ENCODE peak calls at places on chromosomes 4 and X, in four cellular contexts. M is tibial nerve, U is gastrocnemius medialis, N is left ventricle myocardium inferior. G is an unnamed sample.
A peak's percentile ranks its signal among the peaks of the same experiment; 100 is the strongest.

GRCh38 chr4:42638993-42639392 is 17.9 kb downstream of the ATP8A1 start:
- DNase-seq in M (no peak), U (no peak), N (no peak), G (no peak)

GRCh38 chr4:153257151-153257620 is 52.9 kb downstream of the TRIM2 start:
- DNase-seq in M (no peak), U (no peak), N (no peak), G (no peak)

GRCh38 chrX:26915064-26915463 is 548.1 kb downstream of the PPP4R3C start:
- DNase-seq in M (no peak), U (no peak), N (no peak), G (no peak)

GRCh38 chr4:128232719-128233118 is 54.9 kb downstream of the PGRMC2 start:
- DNase-seq in M (no peak), U (no peak), N (no peak), G (no peak)

GRCh38 chrX:76957485-76957884 is 489.7 kb upstream of the FGF16 start:
- DNase-seq in M (no peak), U (no peak), N (no peak), G (no peak)

GRCh38 chrX:38313190-38313589 is 14.1 kb downstream of the RPGR start:
- DNase-seq in M (no peak), U (no peak), N (no peak), G (no peak)

GRCh38 chrX:153687121-153688039 is at the start of gene SLC6A8:
- DNase-seq in M (peak; percentile 55), U (peak; percentile 74), N (peak; percentile 78), G (no peak)

GRCh38 chr4:141158219-141158618 is 24.9 kb upstream of the RNF150 start:
- DNase-seq in M (no peak), U (no peak), N (no peak), G (no peak)

GRCh38 chrX:50495616-50496015 is 25.0 kb upstream of the DGKK start:
- DNase-seq in M (no peak), U (no peak), N (peak; percentile 32), G (no peak)

GRCh38 chrX:14697453-14697852 is 168.1 kb downstream of the GLRA2 start:
- DNase-seq in M (no peak), U (no peak), N (no peak), G (no peak)

GRCh38 chr4:184815046-184815877 is 10.5 kb downstream of the ACSL1 start:
- DNase-seq in M (peak; percentile 48), U (peak; percentile 96), N (peak; percentile 80), G (no peak)

GRCh38 chr4:142282870-142283431 is 563.1 kb downstream of the INPP4B start:
- DNase-seq in M (no peak), U (no peak), N (no peak), G (no peak)

GRCh38 chrX:92247076-92247475 is 467.9 kb downstream of the PCDH11X start:
- DNase-seq in M (no peak), U (no peak), N (no peak), G (no peak)

GRCh38 chr4:123699823-123700822 is 303.5 kb downstream of the SPRY1 start:
- DNase-seq in M (no peak), U (no peak), N (no peak), G (no peak)

GRCh38 chrX:7514871-7515599 is 327.9 kb upstream of the VCX start:
- DNase-seq in M (no peak), U (peak; percentile 30), N (no peak), G (no peak)

GRCh38 chrX:65575024-65575423 is 40.4 kb upstream of the LAS1L start:
- DNase-seq in M (no peak), U (no peak), N (no peak), G (no peak)

GRCh38 chr4:187236491-187236890 is 512.8 kb upstream of the FAT1 start:
- DNase-seq in M (no peak), U (no peak), N (no peak), G (no peak)

GRCh38 chr4:186699298-186699697 is 24.4 kb downstream of the FAT1 start:
- DNase-seq in M (no peak), U (no peak), N (no peak), G (no peak)

GRCh38 chr4:70437212-70437611 is 34.8 kb upstream of the MUC7 start:
- DNase-seq in M (no peak), U (no peak), N (no peak), G (no peak)

GRCh38 chr4:144634978-144635747 is 10.8 kb upstream of the HHIP start:
- DNase-seq in M (no peak), U (no peak), N (no peak), G (no peak)

GRCh38 chr4:5724377-5724776 is 13.4 kb downstream of the EVC start:
- DNase-seq in M (no peak), U (no peak), N (no peak), G (no peak)

GRCh38 chr4:143514432-143514831 is 930 bp downstream of the SMARCA5 start:
- DNase-seq in M (peak; percentile 23), U (peak; percentile 35), N (peak; percentile 40), G (no peak)

DNA sequence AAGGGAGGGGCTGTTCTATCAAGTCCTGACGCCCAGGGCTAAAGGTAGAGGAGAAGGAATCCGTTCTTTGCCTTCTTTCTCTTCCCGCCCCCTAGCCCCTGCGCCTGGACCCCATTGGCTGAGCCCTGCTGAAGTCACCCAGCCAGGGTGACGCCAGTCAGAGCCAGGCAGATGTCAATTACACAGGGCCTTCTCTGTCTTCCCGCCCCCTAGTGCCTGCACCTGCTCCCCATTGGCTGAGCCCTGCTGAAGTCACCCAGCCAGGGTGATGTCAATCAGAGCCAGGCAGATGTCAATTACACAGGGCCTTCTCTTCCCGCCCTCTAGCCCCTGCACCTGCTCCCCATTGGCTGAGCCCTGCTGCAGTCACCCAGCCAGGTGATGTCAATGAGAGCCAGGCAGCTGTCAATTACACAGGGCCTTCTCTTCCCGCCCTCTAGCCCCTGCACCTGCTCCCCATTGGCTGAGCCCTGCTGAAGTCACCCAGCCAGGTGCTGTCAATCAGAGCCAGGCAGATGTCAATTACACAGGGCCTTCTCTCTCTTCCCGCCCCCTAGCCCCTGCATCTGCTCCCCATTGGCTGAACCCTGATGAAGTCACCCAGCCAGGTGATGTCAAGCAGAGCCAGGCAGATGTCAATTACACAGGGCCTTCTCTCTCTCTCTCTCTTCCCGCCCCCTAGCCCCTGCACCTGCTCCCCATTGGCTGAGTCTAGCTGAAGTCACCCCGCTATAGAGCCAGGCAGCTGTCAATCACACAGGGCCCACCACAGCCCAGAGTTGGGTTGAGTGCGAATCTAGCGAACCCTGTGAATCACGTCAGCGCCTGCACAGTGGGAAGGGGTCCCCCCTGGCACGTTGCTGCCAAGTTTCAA is 46.4 kb downstream of the ASMT start:
- DNase-seq in M (no peak), U (no peak), N (peak; percentile 35), G (no peak)
- H3K27ac ChIP-seq in M (no peak overlapping the region), U (no peak overlapping the region), N (no peak overlapping the region), G (peak overlapping the region; percentile 72)

DNA sequence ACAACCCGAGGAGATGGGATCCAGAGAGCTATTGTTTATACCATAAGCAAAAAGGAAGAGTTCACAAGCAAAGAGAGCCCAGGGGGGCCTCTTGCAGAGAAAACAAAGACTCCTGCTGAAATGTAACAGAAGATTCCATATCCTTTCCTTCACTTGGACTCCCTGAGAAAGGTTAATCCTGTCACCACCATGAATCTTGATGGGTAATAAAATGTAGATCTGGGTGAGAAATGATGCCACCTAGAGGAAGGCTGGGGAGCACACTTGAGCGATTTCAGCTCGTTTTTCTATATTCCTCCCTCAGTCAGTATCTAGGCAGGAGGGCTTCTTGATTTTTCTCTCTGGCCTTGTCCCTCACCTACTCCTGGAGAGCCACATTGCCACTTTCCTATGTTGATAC is 10.2 kb upstream of the KCNE5 start:
- DNase-seq in M (no peak), U (no peak), N (no peak), G (no peak)
- TF ChIP-seq CTCF in M (no peak), U (no peak), N (peak; percentile 53), G (peak; percentile 30)

GRCh38 chrX:74179071-74179470 is 124.9 kb upstream of the ZCCHC13 start:
- DNase-seq in M (no peak), U (no peak), N (no peak), G (no peak)
- H3K27ac ChIP-seq in M (no peak overlapping the region), U (no peak overlapping the region), N (no peak overlapping the region), G (no peak overlapping the region)

GRCh38 chrX:132505116-132505515 is 16.3 kb upstream of the MBNL3 start:
- DNase-seq in M (no peak), U (peak; percentile 15), N (no peak), G (no peak)
- TF ChIP-seq CTCF in M (no peak), U (no peak), N (no peak), G (no peak)

DNA sequence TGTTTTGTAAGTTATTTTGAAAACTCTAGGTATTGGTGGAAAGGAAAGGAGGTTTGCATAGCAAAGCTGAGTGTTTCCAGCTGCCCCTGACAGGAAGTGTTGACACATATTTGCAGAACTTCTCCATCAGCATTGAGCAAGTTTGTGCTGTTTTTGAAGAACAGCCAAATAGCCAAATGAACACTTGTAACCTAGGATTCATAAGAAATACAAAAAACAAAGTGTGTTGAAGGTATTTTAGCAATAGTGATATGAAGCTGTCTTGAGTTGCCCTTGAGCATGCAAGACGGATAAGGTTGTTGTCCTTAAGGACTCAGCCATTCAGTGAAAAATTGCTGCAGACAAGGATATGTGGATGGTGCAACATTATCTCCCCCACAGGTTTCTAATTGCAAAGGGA is 68.3 kb upstream of the PGM2 start:
- DNase-seq in M (no peak), U (no peak), N (no peak), G (no peak)
- H3K27ac ChIP-seq in M (no peak overlapping the region), U (no peak overlapping the region), N (peak overlapping the region; percentile 31), G (no peak overlapping the region)

GRCh38 chrX:128781506-128781905 is 729.3 kb upstream of the ACTRT1 start:
- DNase-seq in M (no peak), U (no peak), N (no peak), G (peak; percentile 5)
- TF ChIP-seq CTCF in M (no peak), U (no peak), N (peak; percentile 16), G (no peak)

DNA sequence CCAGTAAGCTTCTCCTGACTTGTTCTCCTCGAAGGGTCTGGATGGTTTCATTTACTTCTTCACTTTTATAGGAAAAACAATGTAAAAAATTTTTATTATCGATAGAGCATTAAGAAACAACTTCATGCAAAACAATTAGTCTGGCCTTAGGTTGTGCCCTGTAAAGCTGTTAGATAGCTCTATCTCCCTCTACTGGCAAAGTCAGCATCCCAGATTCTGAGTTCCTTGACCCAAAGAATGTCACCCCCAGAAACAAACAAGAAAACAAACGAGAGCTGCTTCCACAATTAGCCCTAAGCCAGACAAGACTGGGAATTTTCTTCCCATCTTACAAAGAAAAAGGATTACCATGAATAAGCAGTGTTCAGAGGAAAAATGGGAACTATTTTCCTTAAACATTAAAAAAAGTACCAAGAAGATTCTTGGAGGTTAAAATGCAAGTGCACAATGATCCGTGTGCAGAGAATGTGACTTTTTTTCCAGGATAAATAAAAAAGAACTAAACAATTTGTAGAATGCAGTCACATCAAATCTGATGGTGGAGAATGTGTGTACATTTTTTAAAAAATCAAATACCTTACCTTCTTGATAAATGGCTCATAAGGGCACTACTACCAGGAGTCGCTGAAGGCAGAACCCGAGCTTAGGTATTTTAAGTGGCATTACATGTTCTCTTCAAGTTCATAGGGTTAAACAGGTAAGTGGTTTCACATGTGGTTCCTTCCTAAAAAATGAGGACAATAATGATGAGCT is 293.2 kb downstream of the FBXO8 start:
- DNase-seq in M (no peak), U (no peak), N (no peak), G (no peak)
- H3K27ac ChIP-seq in M (peak overlapping the region; percentile 13), U (no peak overlapping the region), N (peak overlapping the region; percentile 74), G (no peak overlapping the region)

G was measured in CD4-positive, alpha-beta T cell.